ENCODE peak calls at places on chromosomes 7 and 10, in six cellular contexts. C, V, G, U, Z and N are unnamed samples.

GRCh38 chr10:125190414-125190813 is 30.1 kb upstream of the CTBP2 start:
- DNase-seq in C (no peak), V (no peak), G (no peak), U (no peak), Z (no peak), N (no peak)

GRCh38 chr10:3122486-3123205 is 49.9 kb downstream of the PITRM1 start:
- DNase-seq in C (no peak), V (no peak), G (no peak), U (no peak), Z (no peak), N (peak; percentile 68)

GRCh38 chr7:17095001-17095574 is 203.4 kb upstream of the AHR start:
- DNase-seq in C (peak; percentile 33), V (no peak), G (no peak), U (no peak), Z (no peak), N (peak; percentile 99)

GRCh38 chr10:23094786-23095403 is 484 bp upstream of the MSRB2 start:
- DNase-seq in C (no peak), V (no peak), G (no peak), U (no peak), Z (no peak), N (no peak)

GRCh38 chr10:110457851-110458582 is 39.7 kb upstream of the DUSP5 start:
- DNase-seq in C (no peak), V (peak; percentile 13), G (no peak), U (no peak), Z (peak; percentile 19), N (no peak)

GRCh38 chr7:123070702-123071286 is 75.3 kb upstream of the TAS2R16 start:
- DNase-seq in C (peak; percentile 39), V (no peak), G (peak; percentile 59), U (no peak), Z (no peak), N (no peak)

GRCh38 chr7:30804078-30804661 is 33.0 kb downstream of the MINDY4 start:
- DNase-seq in C (no peak), V (no peak), G (peak; percentile 81), U (no peak), Z (no peak), N (peak; percentile 39)

GRCh38 chr7:119594956-119595355 is 678.0 kb upstream of the KCND2 start:
- DNase-seq in C (no peak), V (no peak), G (no peak), U (peak; percentile 45), Z (no peak), N (no peak)

GRCh38 chr7:122303971-122304603 is 463 bp downstream of the FEZF1 start:
- DNase-seq in C (no peak), V (no peak), G (no peak), U (peak; percentile 77), Z (no peak), N (no peak)

GRCh38 chr7:87059525-87060287 is at the start of gene ELAPOR2:
- DNase-seq in C (peak; percentile 19), V (peak; percentile 86), G (peak; percentile 15), U (peak; percentile 90), Z (peak; percentile 86), N (peak; percentile 41)

GRCh38 chr10:122426834-122427233 is 27.6 kb upstream of the ARMS2 start:
- DNase-seq in C (no peak), V (no peak), G (no peak), U (no peak), Z (no peak), N (no peak)

GRCh38 chr7:143974457-143974856 is 19.8 kb downstream of the OR2F1 start:
- DNase-seq in C (peak; percentile 83), V (no peak), G (no peak), U (no peak), Z (no peak), N (no peak)

GRCh38 chr10:59073456-59074053 is 102.9 kb upstream of the PHYHIPL start:
- DNase-seq in C (peak; percentile 5), V (no peak), G (no peak), U (no peak), Z (no peak), N (no peak)

GRCh38 chr10:123459371-123460224 is 206.6 kb upstream of the GPR26 start:
- DNase-seq in C (no peak), V (peak; percentile 48), G (no peak), U (peak; percentile 59), Z (no peak), N (no peak)

GRCh38 chr7:20514364-20514763 is 101.1 kb upstream of the ABCB5 start:
- DNase-seq in C (no peak), V (peak; percentile 68), G (peak; percentile 24), U (no peak), Z (no peak), N (peak; percentile 79)

DNA sequence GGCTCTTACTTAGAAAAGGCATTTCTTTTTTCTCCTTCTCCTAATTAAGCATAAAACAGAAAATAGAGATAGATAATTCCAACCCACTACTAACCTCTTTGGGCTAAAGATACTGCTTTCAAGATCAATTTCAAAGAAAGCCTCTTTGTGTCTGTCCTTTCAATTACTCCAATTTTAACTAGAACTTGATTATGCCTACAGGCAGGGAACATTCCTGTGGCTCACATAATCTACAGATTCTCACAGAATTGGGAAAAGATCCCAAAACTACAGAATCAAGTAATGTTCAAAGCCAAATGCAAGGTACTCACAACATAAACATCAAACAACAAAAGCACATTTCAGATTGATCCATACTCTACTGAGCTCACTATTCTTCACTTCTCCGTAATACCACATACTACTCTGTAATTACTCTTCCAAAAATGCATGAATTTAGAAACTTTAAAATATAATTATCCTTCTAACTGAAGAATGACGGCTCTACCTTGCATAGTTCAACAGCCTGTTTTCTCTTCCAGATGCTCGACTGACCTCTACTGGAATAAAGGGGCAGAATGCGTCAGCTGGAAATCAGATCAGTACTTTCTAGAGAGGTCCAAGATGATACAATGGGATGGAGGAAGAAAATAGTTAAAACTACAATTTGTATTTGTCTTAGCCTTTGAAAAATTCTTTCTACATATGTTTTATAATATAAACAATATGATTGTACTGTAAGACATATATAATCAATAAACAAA is 3.9 kb downstream of the MTERF1 start:
- DNase-seq in C (peak; percentile 22), V (no peak), G (peak; percentile 63), U (no peak), Z (no peak), N (peak; percentile 27)
- TF ChIP-seq CTCF in C (peak; percentile 33), V (no peak), G (peak; percentile 63), U (peak; percentile 23), Z (no peak), N (peak; percentile 65)

GRCh38 chr7:37234928-37235327 is 213.7 kb downstream of the ELMO1 start:
- DNase-seq in C (peak; percentile 48), V (no peak), G (peak; percentile 21), U (no peak), Z (no peak), N (peak; percentile 42)
- TF ChIP-seq CTCF in C (peak; percentile 84), V (no peak), G (peak; percentile 46), U (peak; percentile 85), Z (peak; percentile 35), N (peak; percentile 88)

GRCh38 chr10:36725581-36726520 is 399.5 kb upstream of the ANKRD30A start:
- DNase-seq in C (peak; percentile 86), V (no peak), G (peak; percentile 85), U (peak; percentile 86), Z (no peak), N (peak; percentile 91)
- TF ChIP-seq CTCF in C (peak; percentile 64), V (no peak), G (peak; percentile 64), U (peak; percentile 62), Z (no peak), N (peak; percentile 63)

GRCh38 chr7:155964543-155964942 is 152.3 kb upstream of the SHH start:
- DNase-seq in C (no peak), V (peak; percentile 33), G (peak; percentile 15), U (peak; percentile 14), Z (no peak), N (no peak)
- TF ChIP-seq CTCF in C (no peak), V (no peak), G (no peak), U (no peak), Z (no peak), N (no peak)